ENCODE peak calls at places on chromosomes 3 and 15, in five cellular contexts. One of them, this sample, is unnamed.

GRCh38 chr15:26729581-26729980 is 43.3 kb downstream of the GABRB3 start:
- DNase-seq in GOT3: no peak
- DNase-seq in naive thymus-derived CD8-positive, alpha-beta T cell: no peak
- DNase-seq in NB4: no peak
- DNase-seq in activated gamma-delta T cell: no peak
- DNase-seq in this sample: no peak

GRCh38 chr3:136048068-136048467 is 82.5 kb downstream of the PPP2R3A start:
- DNase-seq in GOT3: no peak
- DNase-seq in naive thymus-derived CD8-positive, alpha-beta T cell: no peak
- DNase-seq in NB4: no peak
- DNase-seq in activated gamma-delta T cell: no peak
- DNase-seq in this sample: no peak

GRCh38 chr3:44077267-44077666 is 164.4 kb upstream of the TOPAZ1 start:
- DNase-seq in GOT3: no peak
- DNase-seq in naive thymus-derived CD8-positive, alpha-beta T cell: no peak
- DNase-seq in NB4: peak; percentile 5
- DNase-seq in activated gamma-delta T cell: no peak
- DNase-seq in this sample: no peak

GRCh38 chr3:123562547-123562946 is 22.3 kb downstream of the HACD2 start:
- DNase-seq in GOT3: no peak
- DNase-seq in naive thymus-derived CD8-positive, alpha-beta T cell: no peak
- DNase-seq in NB4: no peak
- DNase-seq in activated gamma-delta T cell: no peak
- DNase-seq in this sample: no peak

GRCh38 chr3:11914041-11914440 is 67.4 kb upstream of the TAMM41 start:
- DNase-seq in GOT3: no peak
- DNase-seq in naive thymus-derived CD8-positive, alpha-beta T cell: no peak
- DNase-seq in NB4: no peak
- DNase-seq in activated gamma-delta T cell: no peak
- DNase-seq in this sample: no peak

GRCh38 chr3:17422636-17423035 is 319.8 kb downstream of the TBC1D5 start:
- DNase-seq in GOT3: no peak
- DNase-seq in naive thymus-derived CD8-positive, alpha-beta T cell: no peak
- DNase-seq in NB4: no peak
- DNase-seq in activated gamma-delta T cell: no peak
- DNase-seq in this sample: no peak

GRCh38 chr3:6516694-6517093 is 344.2 kb upstream of the GRM7 start:
- DNase-seq in GOT3: no peak
- DNase-seq in naive thymus-derived CD8-positive, alpha-beta T cell: no peak
- DNase-seq in NB4: no peak
- DNase-seq in activated gamma-delta T cell: no peak
- DNase-seq in this sample: no peak

GRCh38 chr3:127222664-127223063 is 29.7 kb downstream of the PRR23E start:
- DNase-seq in GOT3: no peak
- DNase-seq in naive thymus-derived CD8-positive, alpha-beta T cell: no peak
- DNase-seq in NB4: no peak
- DNase-seq in activated gamma-delta T cell: no peak
- DNase-seq in this sample: no peak

GRCh38 chr3:158792709-158793108 is 9.1 kb upstream of the MFSD1 start:
- DNase-seq in GOT3: peak; percentile 24
- DNase-seq in naive thymus-derived CD8-positive, alpha-beta T cell: no peak
- DNase-seq in NB4: no peak
- DNase-seq in activated gamma-delta T cell: no peak
- DNase-seq in this sample: no peak

GRCh38 chr3:53126646-53127045 is 3.6 kb downstream of the RFT1 start:
- DNase-seq in GOT3: no peak
- DNase-seq in naive thymus-derived CD8-positive, alpha-beta T cell: no peak
- DNase-seq in NB4: peak; percentile 26
- DNase-seq in activated gamma-delta T cell: no peak
- DNase-seq in this sample: no peak

GRCh38 chr3:106376016-106376415 is 507.2 kb upstream of the CBLB start:
- DNase-seq in GOT3: no peak
- DNase-seq in naive thymus-derived CD8-positive, alpha-beta T cell: no peak
- DNase-seq in NB4: no peak
- DNase-seq in activated gamma-delta T cell: no peak
- DNase-seq in this sample: no peak

GRCh38 chr15:47607750-47608149 is 109.6 kb upstream of the SEMA6D start:
- DNase-seq in GOT3: no peak
- DNase-seq in naive thymus-derived CD8-positive, alpha-beta T cell: no peak
- DNase-seq in NB4: no peak
- DNase-seq in activated gamma-delta T cell: no peak
- DNase-seq in this sample: no peak

GRCh38 chr3:171364500-171364899 is 95.7 kb downstream of the TNIK start:
- DNase-seq in GOT3: no peak
- DNase-seq in naive thymus-derived CD8-positive, alpha-beta T cell: no peak
- DNase-seq in NB4: no peak
- DNase-seq in activated gamma-delta T cell: no peak
- DNase-seq in this sample: no peak

GRCh38 chr3:69925506-69925905 is 74.0 kb upstream of the SAMMSON start:
- DNase-seq in GOT3: no peak
- DNase-seq in naive thymus-derived CD8-positive, alpha-beta T cell: no peak
- DNase-seq in NB4: no peak
- DNase-seq in activated gamma-delta T cell: no peak
- DNase-seq in this sample: no peak

GRCh38 chr15:92617197-92618037 is 38.2 kb downstream of the FAM174B start:
- DNase-seq in GOT3: no peak
- DNase-seq in naive thymus-derived CD8-positive, alpha-beta T cell: no peak
- DNase-seq in NB4: no peak
- DNase-seq in activated gamma-delta T cell: no peak
- DNase-seq in this sample: no peak

GRCh38 chr3:48715179-48715800 is 1.7 kb downstream of the IP6K2 start:
- DNase-seq in GOT3: no peak
- DNase-seq in naive thymus-derived CD8-positive, alpha-beta T cell: no peak
- DNase-seq in NB4: no peak
- DNase-seq in activated gamma-delta T cell: no peak
- DNase-seq in this sample: no peak